ENCODE peak calls at places on chromosome 17, in seven cellular contexts. J is SK-N-DZ, Z is AML-193, P is astrocyte of the cerebellum, W is neural crest cell, Y is RPMI7951, N is anterior cingulate cortex. H is an unnamed sample.

GRCh38 chr17:2263183-2263954 is 40.2 kb downstream of the SMG6 start:
- DNase-seq in N (no peak), Y (no peak), J (no peak), W (no peak), P (peak), Z (no peak), H (no peak)

GRCh38 chr17:40320771-40321501 is 12.0 kb downstream of the RARA start:
- DNase-seq in P (no peak), Z (no peak), W (no peak), Y (peak), J (no peak), N (no peak), H (no peak)

GRCh38 chr17:73510981-73511442 is 133.2 kb downstream of the SDK2 start:
- DNase-seq in Y (peak), P (no peak), W (no peak), N (peak), J (no peak), Z (no peak), H (peak)

GRCh38 chr17:59165933-59166342 is 10.4 kb downstream of the PRR11 start:
- DNase-seq in W (peak), N (peak), Z (peak), J (peak), P (peak), Y (peak), H (no peak)

GRCh38 chr17:34363183-34363661 is at the start of gene CCL1:
- DNase-seq in Z (no peak), J (no peak), Y (no peak), P (no peak), N (no peak), W (no peak), H (no peak)

GRCh38 chr17:7767425-7768021 is 50.0 kb downstream of the DNAH2 start:
- DNase-seq in N (no peak), P (no peak), W (no peak), J (no peak), Z (no peak), Y (no peak), H (no peak)

GRCh38 chr17:79850571-79851460 is 11.6 kb upstream of the CBX4 start:
- DNase-seq in J (no peak), Y (peak), W (no peak), N (no peak), P (no peak), Z (no peak), H (no peak)

GRCh38 chr17:19363460-19364035 is 1.0 kb upstream of the B9D1 start:
- DNase-seq in Y (no peak), Z (no peak), P (no peak), J (no peak), W (no peak), N (no peak), H (no peak)

GRCh38 chr17:74072340-74072739 is 131.1 kb upstream of the RPL38 start:
- DNase-seq in Z (no peak), W (no peak), N (no peak), J (no peak), P (no peak), Y (no peak), H (no peak)